ENCODE peak calls at places on chromosomes 4 and X, in four cellular contexts. C, U, H and J are unnamed samples. For H3K4me1 and H3K27me3, the result is how much of the 10 kb centered on the place peaks cover.

GRCh38 chrX:110509778-110510510 is 151.3 kb downstream of the RTL9 start:
- DNase-seq in H (no peak), U (no peak), C (no peak), J (peak)

GRCh38 chr4:151489462-151490203 is 80.7 kb downstream of the FHIP1A start:
- DNase-seq in H (no peak), U (no peak), C (no peak), J (peak)

GRCh38 chr4:40180356-40180755 is 16.5 kb upstream of the RHOH start:
- DNase-seq in H (no peak), C (no peak), U (peak), J (no peak)

GRCh38 chr4:52788806-52789205 is 37.6 kb upstream of the ERVMER34-1 start:
- DNase-seq in C (no peak), H (no peak), U (no peak), J (peak)

GRCh38 chrX:131783555-131784338 is 239.4 kb upstream of the STK26 start:
- DNase-seq in H (no peak), U (no peak), C (peak), J (no peak)

GRCh38 chrX:113305496-113305895 is 464.9 kb upstream of the AMOT start:
- DNase-seq in H (no peak), U (no peak), C (no peak), J (no peak)

GRCh38 chr4:23429497-23429896 is 460.4 kb downstream of the PPARGC1A start:
- DNase-seq in C (no peak), H (no peak), U (no peak), J (no peak)

GRCh38 chr4:55269970-55270369 is 76.1 kb upstream of the SRD5A3 start:
- DNase-seq in U (no peak), C (no peak), H (no peak), J (no peak)

GRCh38 chr4:151576627-151577026 is 167.7 kb downstream of the FHIP1A start:
- DNase-seq in U (no peak), C (no peak), H (no peak), J (no peak)

GRCh38 chr4:100895572-100896197 is 377.9 kb upstream of the EMCN start:
- DNase-seq in U (no peak), H (no peak), C (peak), J (no peak)

GRCh38 chrX:150770623-150771022 is 77.4 kb downstream of the MTMR1 start:
- DNase-seq in C (no peak), H (no peak), U (no peak), J (no peak)

GRCh38 chrX:1502241-1502640 is 34.7 kb downstream of the P2RY8 start:
- DNase-seq in C (no peak), U (no peak), H (no peak), J (no peak)

GRCh38 chr4:38673109-38673978 is 9.3 kb downstream of the KLF3 start:
- DNase-seq in H (peak), C (no peak), U (peak), J (no peak)

GRCh38 chr4:175109933-175110332 is 191.8 kb downstream of the ADAM29 start:
- DNase-seq in C (no peak), U (no peak), H (no peak), J (no peak)

GRCh38 chr4:164039482-164039881 is 545.0 kb downstream of the TMA16 start:
- DNase-seq in U (no peak), C (no peak), H (no peak), J (no peak)

GRCh38 chrX:56968980-56969379 is 26.4 kb downstream of the SPIN3 start:
- DNase-seq in U (no peak), H (no peak), C (no peak), J (no peak)

GRCh38 chr4:20544645-20545044 is 155.6 kb upstream of the PACRGL start:
- DNase-seq in U (peak), H (no peak), C (no peak), J (peak)

GRCh38 chr4:2263701-2264321 is 1.9 kb upstream of the MXD4 start:
- DNase-seq in C (no peak), H (peak), U (no peak), J (no peak)

GRCh38 chrX:16278927-16279326 is 111.6 kb downstream of the MAGEB17 start:
- DNase-seq in U (no peak), C (peak), H (no peak), J (no peak)

GRCh38 chr4:52889778-52890400 is 27.8 kb downstream of the RASL11B start:
- DNase-seq in H (no peak), C (no peak), U (no peak), J (no peak)

GRCh38 chrX:152276277-152276676 is 137.9 kb upstream of the MAGEA10 start:
- DNase-seq in U (no peak), H (no peak), C (no peak), J (no peak)

GRCh38 chr4:73751166-73751565 is 10.8 kb downstream of the CXCL8 start:
- DNase-seq in H (no peak), C (no peak), U (no peak), J (no peak)

GRCh38 chrX:133921764-133922389 is 63.5 kb downstream of the GPC3 start:
- DNase-seq in C (peak), U (peak), H (no peak), J (peak)

GRCh38 chr4:158995963-158996362 is 106.9 kb upstream of the RAPGEF2 start:
- DNase-seq in C (no peak), U (no peak), H (no peak), J (no peak)

GRCh38 chr4:111266937-111267336 is 644.1 kb upstream of the PITX2 start:
- DNase-seq in H (no peak), U (no peak), C (no peak), J (no peak)

GRCh38 chr4:38743866-38744265 is 38.9 kb downstream of the TLR10 start:
- DNase-seq in C (no peak), U (no peak), H (no peak), J (no peak)

GRCh38 chr4:122045533-122045932 is 93.7 kb upstream of the TRPC3 start:
- DNase-seq in C (no peak), H (no peak), U (peak), J (peak)

GRCh38 chr4:41865306-41865980 is 69.8 kb upstream of the TMEM33 start:
- DNase-seq in U (no peak), H (no peak), C (no peak), J (no peak)

GRCh38 chr4:81257841-81258240 is 42.8 kb upstream of the PRKG2 start:
- DNase-seq in C (no peak), U (no peak), H (no peak), J (no peak)

GRCh38 chrX:154598656-154599055 is 13.7 kb downstream of the CTAG1A start:
- DNase-seq in U (no peak), C (no peak), H (no peak), J (no peak)

GRCh38 chr4:82748176-82748575 is 50.4 kb downstream of the SCD5 start:
- DNase-seq in H (no peak), C (no peak), U (no peak), J (no peak)

GRCh38 chrX:113741744-113742143 is 842.1 kb upstream of the HTR2C start:
- DNase-seq in C (no peak), U (peak), H (no peak), J (peak)

GRCh38 chrX:150872773-150873336 is 25.6 kb downstream of the CD99L2 start:
- DNase-seq in H (no peak), C (no peak), U (no peak), J (no peak)

GRCh38 chrX:23332101-23332887 is 2.4 kb upstream of the PTCHD1 start:
- DNase-seq in C (no peak), U (no peak), H (peak), J (no peak)

GRCh38 chr4:138677651-138678202 is 337.9 kb upstream of the NOCT start:
- DNase-seq in H (no peak), U (no peak), C (no peak), J (no peak)

GRCh38 chrX:37830371-37830770 is 17.0 kb downstream of the DYNLT3 start:
- DNase-seq in C (no peak), U (no peak), H (no peak), J (no peak)

GRCh38 chr4:100063355-100063754 is 113.3 kb upstream of the H2AZ1 start:
- DNase-seq in H (no peak), U (no peak), C (peak), J (no peak)

GRCh38 chr4:163542275-163542674 is 47.8 kb downstream of the TMA16 start:
- DNase-seq in C (no peak), H (no peak), U (no peak), J (no peak)

GRCh38 chrX:55488268-55488558 is 1.4 kb downstream of the USP51 start:
- DNase-seq in U (no peak), H (no peak), C (no peak), J (no peak)

DNA sequence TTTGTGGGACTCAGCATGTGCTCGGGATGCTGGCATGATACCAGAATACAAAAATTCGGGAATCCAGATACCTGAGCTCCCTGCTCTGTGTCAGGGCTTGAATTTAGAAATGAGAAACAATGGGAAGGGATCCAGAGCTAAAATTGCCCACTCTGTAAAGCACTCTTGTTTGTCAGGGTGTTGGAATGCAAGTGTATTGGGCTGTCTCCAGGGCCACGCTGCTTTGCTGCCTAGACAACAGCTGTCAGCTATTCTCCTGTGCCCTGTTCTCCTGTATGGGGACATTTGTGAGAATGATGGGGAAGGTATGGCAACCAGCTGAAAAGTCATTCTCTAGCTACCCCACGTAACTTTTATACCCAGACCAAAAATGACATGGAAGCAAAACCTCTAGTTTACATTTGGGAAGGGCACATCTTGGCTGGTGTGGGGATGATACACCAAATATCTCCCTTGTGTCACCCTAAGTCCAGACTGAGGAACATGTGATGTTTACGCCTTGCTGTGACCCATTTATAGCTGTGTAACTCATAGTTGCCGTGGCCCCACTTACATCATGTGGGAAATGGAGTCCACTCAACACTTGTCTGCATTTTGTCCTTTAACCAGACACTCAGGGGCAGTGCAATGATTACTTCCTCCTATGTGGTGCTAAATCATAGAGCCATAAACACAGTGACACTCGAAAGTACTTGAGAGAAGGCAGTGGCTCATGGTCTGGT is 46.6 kb downstream of the SMPX start:
- DNase-seq in U (no peak), H (no peak), C (no peak), J (no peak)
- H3K4me1 ChIP-seq in U (under half), H (under half), C (under half), J (under half)

GRCh38 chr4:79514637-79515320 is 106.8 kb upstream of the GK2 start:
- DNase-seq in U (no peak), C (no peak), H (no peak), J (no peak)

GRCh38 chr4:79516114-79516513 is 108.1 kb upstream of the GK2 start:
- DNase-seq in C (no peak), H (no peak), U (no peak), J (no peak)
- H3K27me3 ChIP-seq in C (under half), H (under half), U (under half), J (under half)

GRCh38 chr4:78220283-78220682 is 163.2 kb downstream of the FRAS1 start:
- DNase-seq in C (no peak), U (no peak), H (no peak), J (no peak)
- H3K4me3 ChIP-seq in C (no peak), U (no peak), H (no peak), J (no peak)

GRCh38 chr4:7899184-7899583 is 40.5 kb downstream of the AFAP1 start:
- DNase-seq in H (no peak), C (no peak), U (no peak), J (no peak)
- H3K4me1 ChIP-seq in H (under half), C (under half), U (under half), J (under half)